ENCODE peak calls at places on chromosomes 5 and 9, in nine cellular contexts. One of them, this sample, is unnamed.

GRCh38 chr9:28052104-28052503 is 478.8 kb upstream of the C9orf72 start:
- DNase-seq in nucleus accumbens: no peak
- DNase-seq in iris pigment epithelial cell: no peak
- DNase-seq in CD8-positive, alpha-beta T cell: no peak
- DNase-seq in mucosa of descending colon: no peak
- DNase-seq in T47D: no peak
- DNase-seq in globus pallidus: no peak
- DNase-seq in naive thymus-derived CD4-positive, alpha-beta T cell: no peak
- DNase-seq in upper lobe of right lung: no peak
- DNase-seq in this sample: no peak

GRCh38 chr9:133210202-133210532 is 1.1 kb upstream of the OBP2B start:
- DNase-seq in nucleus accumbens: no peak
- DNase-seq in iris pigment epithelial cell: no peak
- DNase-seq in CD8-positive, alpha-beta T cell: no peak
- DNase-seq in mucosa of descending colon: no peak
- DNase-seq in T47D: no peak
- DNase-seq in globus pallidus: no peak
- DNase-seq in naive thymus-derived CD4-positive, alpha-beta T cell: no peak
- DNase-seq in upper lobe of right lung: peak
- DNase-seq in this sample: no peak

GRCh38 chr5:34499001-34499734 is 157.0 kb upstream of the RAI14 start:
- DNase-seq in nucleus accumbens: no peak
- DNase-seq in iris pigment epithelial cell: peak
- DNase-seq in CD8-positive, alpha-beta T cell: no peak
- DNase-seq in mucosa of descending colon: no peak
- DNase-seq in T47D: no peak
- DNase-seq in globus pallidus: no peak
- DNase-seq in naive thymus-derived CD4-positive, alpha-beta T cell: no peak
- DNase-seq in upper lobe of right lung: no peak
- DNase-seq in this sample: peak

GRCh38 chr9:79165006-79165405 is 406.8 kb upstream of the TLE4 start:
- DNase-seq in nucleus accumbens: no peak
- DNase-seq in iris pigment epithelial cell: peak
- DNase-seq in CD8-positive, alpha-beta T cell: no peak
- DNase-seq in mucosa of descending colon: no peak
- DNase-seq in T47D: no peak
- DNase-seq in globus pallidus: no peak
- DNase-seq in naive thymus-derived CD4-positive, alpha-beta T cell: no peak
- DNase-seq in upper lobe of right lung: no peak
- DNase-seq in this sample: no peak

GRCh38 chr9:105293408-105293807 is 49.0 kb downstream of the SLC44A1 start:
- DNase-seq in nucleus accumbens: no peak
- DNase-seq in iris pigment epithelial cell: no peak
- DNase-seq in CD8-positive, alpha-beta T cell: no peak
- DNase-seq in mucosa of descending colon: no peak
- DNase-seq in T47D: no peak
- DNase-seq in globus pallidus: no peak
- DNase-seq in naive thymus-derived CD4-positive, alpha-beta T cell: no peak
- DNase-seq in upper lobe of right lung: no peak
- DNase-seq in this sample: no peak

GRCh38 chr9:36290996-36291395 is 32.7 kb upstream of the GNE start:
- DNase-seq in nucleus accumbens: no peak
- DNase-seq in iris pigment epithelial cell: no peak
- DNase-seq in CD8-positive, alpha-beta T cell: no peak
- DNase-seq in mucosa of descending colon: no peak
- DNase-seq in T47D: no peak
- DNase-seq in globus pallidus: no peak
- DNase-seq in naive thymus-derived CD4-positive, alpha-beta T cell: no peak
- DNase-seq in upper lobe of right lung: no peak
- DNase-seq in this sample: no peak

GRCh38 chr5:67089200-67089725 is 107.3 kb downstream of the CD180 start:
- DNase-seq in nucleus accumbens: no peak
- DNase-seq in iris pigment epithelial cell: peak
- DNase-seq in CD8-positive, alpha-beta T cell: no peak
- DNase-seq in mucosa of descending colon: no peak
- DNase-seq in T47D: no peak
- DNase-seq in globus pallidus: no peak
- DNase-seq in naive thymus-derived CD4-positive, alpha-beta T cell: no peak
- DNase-seq in upper lobe of right lung: no peak
- DNase-seq in this sample: no peak

GRCh38 chr9:93994132-93994531 is 39.0 kb upstream of the BARX1 start:
- DNase-seq in nucleus accumbens: no peak
- DNase-seq in iris pigment epithelial cell: no peak
- DNase-seq in CD8-positive, alpha-beta T cell: no peak
- DNase-seq in mucosa of descending colon: no peak
- DNase-seq in T47D: no peak
- DNase-seq in globus pallidus: no peak
- DNase-seq in naive thymus-derived CD4-positive, alpha-beta T cell: no peak
- DNase-seq in upper lobe of right lung: no peak
- DNase-seq in this sample: no peak

GRCh38 chr5:53091304-53091703 is 18.3 kb downstream of the MOCS2 start:
- DNase-seq in nucleus accumbens: no peak
- DNase-seq in iris pigment epithelial cell: peak
- DNase-seq in CD8-positive, alpha-beta T cell: no peak
- DNase-seq in mucosa of descending colon: no peak
- DNase-seq in T47D: no peak
- DNase-seq in globus pallidus: no peak
- DNase-seq in naive thymus-derived CD4-positive, alpha-beta T cell: no peak
- DNase-seq in upper lobe of right lung: no peak
- DNase-seq in this sample: no peak

GRCh38 chr9:133876836-133877235 is 115.3 kb downstream of the VAV2 start:
- DNase-seq in nucleus accumbens: no peak
- DNase-seq in iris pigment epithelial cell: no peak
- DNase-seq in CD8-positive, alpha-beta T cell: no peak
- DNase-seq in mucosa of descending colon: no peak
- DNase-seq in T47D: no peak
- DNase-seq in globus pallidus: no peak
- DNase-seq in naive thymus-derived CD4-positive, alpha-beta T cell: no peak
- DNase-seq in upper lobe of right lung: no peak
- DNase-seq in this sample: no peak

GRCh38 chr5:168219515-168220410 is 71.7 kb upstream of the WWC1 start:
- DNase-seq in nucleus accumbens: peak
- DNase-seq in iris pigment epithelial cell: peak
- DNase-seq in CD8-positive, alpha-beta T cell: no peak
- DNase-seq in mucosa of descending colon: no peak
- DNase-seq in T47D: peak
- DNase-seq in globus pallidus: peak
- DNase-seq in naive thymus-derived CD4-positive, alpha-beta T cell: peak
- DNase-seq in upper lobe of right lung: no peak
- DNase-seq in this sample: peak

GRCh38 chr9:36791204-36791948 is 218.7 kb downstream of the MELK start:
- DNase-seq in nucleus accumbens: no peak
- DNase-seq in iris pigment epithelial cell: no peak
- DNase-seq in CD8-positive, alpha-beta T cell: no peak
- DNase-seq in mucosa of descending colon: no peak
- DNase-seq in T47D: no peak
- DNase-seq in globus pallidus: no peak
- DNase-seq in naive thymus-derived CD4-positive, alpha-beta T cell: no peak
- DNase-seq in upper lobe of right lung: no peak
- DNase-seq in this sample: no peak

GRCh38 chr5:174503461-174504265 is 220.7 kb upstream of the MSX2 start:
- DNase-seq in nucleus accumbens: peak
- DNase-seq in iris pigment epithelial cell: peak
- DNase-seq in CD8-positive, alpha-beta T cell: no peak
- DNase-seq in mucosa of descending colon: peak
- DNase-seq in T47D: no peak
- DNase-seq in globus pallidus: peak
- DNase-seq in naive thymus-derived CD4-positive, alpha-beta T cell: no peak
- DNase-seq in upper lobe of right lung: no peak
- DNase-seq in this sample: no peak

GRCh38 chr9:4393806-4394523 is 94.1 kb upstream of the GLIS3 start:
- DNase-seq in nucleus accumbens: no peak
- DNase-seq in iris pigment epithelial cell: no peak
- DNase-seq in CD8-positive, alpha-beta T cell: no peak
- DNase-seq in mucosa of descending colon: no peak
- DNase-seq in T47D: no peak
- DNase-seq in globus pallidus: no peak
- DNase-seq in naive thymus-derived CD4-positive, alpha-beta T cell: no peak
- DNase-seq in upper lobe of right lung: no peak
- DNase-seq in this sample: no peak

GRCh38 chr5:101012880-101013279 is 109.8 kb upstream of the ST8SIA4 start:
- DNase-seq in nucleus accumbens: no peak
- DNase-seq in iris pigment epithelial cell: no peak
- DNase-seq in CD8-positive, alpha-beta T cell: no peak
- DNase-seq in mucosa of descending colon: no peak
- DNase-seq in T47D: no peak
- DNase-seq in globus pallidus: no peak
- DNase-seq in naive thymus-derived CD4-positive, alpha-beta T cell: peak
- DNase-seq in upper lobe of right lung: no peak
- DNase-seq in this sample: no peak

GRCh38 chr5:173175523-173175922 is 31.2 kb downstream of the BNIP1 start:
- DNase-seq in nucleus accumbens: no peak
- DNase-seq in iris pigment epithelial cell: no peak
- DNase-seq in CD8-positive, alpha-beta T cell: no peak
- DNase-seq in mucosa of descending colon: no peak
- DNase-seq in T47D: no peak
- DNase-seq in globus pallidus: no peak
- DNase-seq in naive thymus-derived CD4-positive, alpha-beta T cell: no peak
- DNase-seq in upper lobe of right lung: no peak
- DNase-seq in this sample: no peak

GRCh38 chr5:177994063-177994462 is 2.0 kb downstream of the PROP1 start:
- DNase-seq in nucleus accumbens: no peak
- DNase-seq in iris pigment epithelial cell: no peak
- DNase-seq in CD8-positive, alpha-beta T cell: no peak
- DNase-seq in mucosa of descending colon: no peak
- DNase-seq in T47D: no peak
- DNase-seq in globus pallidus: no peak
- DNase-seq in naive thymus-derived CD4-positive, alpha-beta T cell: no peak
- DNase-seq in upper lobe of right lung: no peak
- DNase-seq in this sample: no peak

GRCh38 chr5:110414360-110414759 is 312.1 kb downstream of the TMEM232 start:
- DNase-seq in nucleus accumbens: no peak
- DNase-seq in iris pigment epithelial cell: peak
- DNase-seq in CD8-positive, alpha-beta T cell: no peak
- DNase-seq in mucosa of descending colon: no peak
- DNase-seq in T47D: peak
- DNase-seq in globus pallidus: peak
- DNase-seq in naive thymus-derived CD4-positive, alpha-beta T cell: peak
- DNase-seq in upper lobe of right lung: no peak
- DNase-seq in this sample: no peak

GRCh38 chr5:154642499-154643245 is 112.5 kb upstream of the LARP1 start:
- DNase-seq in nucleus accumbens: no peak
- DNase-seq in iris pigment epithelial cell: peak
- DNase-seq in CD8-positive, alpha-beta T cell: no peak
- DNase-seq in mucosa of descending colon: no peak
- DNase-seq in T47D: peak
- DNase-seq in globus pallidus: no peak
- DNase-seq in naive thymus-derived CD4-positive, alpha-beta T cell: no peak
- DNase-seq in upper lobe of right lung: no peak
- DNase-seq in this sample: no peak

GRCh38 chr5:126348855-126349635 is 74.2 kb upstream of the GRAMD2B start:
- DNase-seq in nucleus accumbens: no peak
- DNase-seq in iris pigment epithelial cell: peak
- DNase-seq in CD8-positive, alpha-beta T cell: no peak
- DNase-seq in mucosa of descending colon: no peak
- DNase-seq in T47D: no peak
- DNase-seq in globus pallidus: no peak
- DNase-seq in naive thymus-derived CD4-positive, alpha-beta T cell: no peak
- DNase-seq in upper lobe of right lung: no peak
- DNase-seq in this sample: no peak

GRCh38 chr5:87185838-87186237 is 81.8 kb upstream of the RASA1 start:
- DNase-seq in nucleus accumbens: no peak
- DNase-seq in iris pigment epithelial cell: no peak
- DNase-seq in CD8-positive, alpha-beta T cell: no peak
- DNase-seq in mucosa of descending colon: no peak
- DNase-seq in T47D: no peak
- DNase-seq in globus pallidus: no peak
- DNase-seq in naive thymus-derived CD4-positive, alpha-beta T cell: no peak
- DNase-seq in upper lobe of right lung: no peak
- DNase-seq in this sample: no peak

GRCh38 chr9:82410306-82410705 is 421.7 kb downstream of the SPATA31D1 start:
- DNase-seq in nucleus accumbens: no peak
- DNase-seq in iris pigment epithelial cell: peak
- DNase-seq in CD8-positive, alpha-beta T cell: no peak
- DNase-seq in mucosa of descending colon: no peak
- DNase-seq in T47D: no peak
- DNase-seq in globus pallidus: no peak
- DNase-seq in naive thymus-derived CD4-positive, alpha-beta T cell: no peak
- DNase-seq in upper lobe of right lung: no peak
- DNase-seq in this sample: no peak

GRCh38 chr9:135887585-135888050 is 19.7 kb downstream of the CAMSAP1 start:
- DNase-seq in nucleus accumbens: no peak
- DNase-seq in iris pigment epithelial cell: no peak
- DNase-seq in CD8-positive, alpha-beta T cell: peak
- DNase-seq in mucosa of descending colon: no peak
- DNase-seq in T47D: no peak
- DNase-seq in globus pallidus: no peak
- DNase-seq in naive thymus-derived CD4-positive, alpha-beta T cell: peak
- DNase-seq in upper lobe of right lung: no peak
- DNase-seq in this sample: no peak

GRCh38 chr5:113059232-113059805 is 82.7 kb downstream of the DCP2 start:
- DNase-seq in nucleus accumbens: no peak
- DNase-seq in iris pigment epithelial cell: no peak
- DNase-seq in CD8-positive, alpha-beta T cell: no peak
- DNase-seq in mucosa of descending colon: no peak
- DNase-seq in T47D: no peak
- DNase-seq in globus pallidus: no peak
- DNase-seq in naive thymus-derived CD4-positive, alpha-beta T cell: no peak
- DNase-seq in upper lobe of right lung: no peak
- DNase-seq in this sample: no peak

GRCh38 chr9:5425006-5425628 is 12.6 kb downstream of the PLGRKT start:
- DNase-seq in nucleus accumbens: no peak
- DNase-seq in iris pigment epithelial cell: peak
- DNase-seq in CD8-positive, alpha-beta T cell: no peak
- DNase-seq in mucosa of descending colon: no peak
- DNase-seq in T47D: no peak
- DNase-seq in globus pallidus: no peak
- DNase-seq in naive thymus-derived CD4-positive, alpha-beta T cell: peak
- DNase-seq in upper lobe of right lung: no peak
- DNase-seq in this sample: peak

GRCh38 chr9:79053613-79054012 is 518.2 kb upstream of the TLE4 start:
- DNase-seq in nucleus accumbens: no peak
- DNase-seq in iris pigment epithelial cell: peak
- DNase-seq in CD8-positive, alpha-beta T cell: no peak
- DNase-seq in mucosa of descending colon: no peak
- DNase-seq in T47D: no peak
- DNase-seq in globus pallidus: no peak
- DNase-seq in naive thymus-derived CD4-positive, alpha-beta T cell: no peak
- DNase-seq in upper lobe of right lung: no peak
- DNase-seq in this sample: peak

GRCh38 chr5:139148306-139148705 is 49.9 kb downstream of the SIL1 start:
- DNase-seq in nucleus accumbens: no peak
- DNase-seq in iris pigment epithelial cell: no peak
- DNase-seq in CD8-positive, alpha-beta T cell: no peak
- DNase-seq in mucosa of descending colon: no peak
- DNase-seq in T47D: peak
- DNase-seq in globus pallidus: no peak
- DNase-seq in naive thymus-derived CD4-positive, alpha-beta T cell: no peak
- DNase-seq in upper lobe of right lung: no peak
- DNase-seq in this sample: no peak

GRCh38 chr9:27227192-27227591 is 69.8 kb downstream of the EQTN start:
- DNase-seq in nucleus accumbens: no peak
- DNase-seq in iris pigment epithelial cell: peak
- DNase-seq in CD8-positive, alpha-beta T cell: no peak
- DNase-seq in mucosa of descending colon: no peak
- DNase-seq in T47D: no peak
- DNase-seq in globus pallidus: no peak
- DNase-seq in naive thymus-derived CD4-positive, alpha-beta T cell: no peak
- DNase-seq in upper lobe of right lung: no peak
- DNase-seq in this sample: no peak

GRCh38 chr5:132776077-132776931 is 735 bp downstream of the SEPTIN8 start:
- DNase-seq in nucleus accumbens: peak
- DNase-seq in iris pigment epithelial cell: peak
- DNase-seq in CD8-positive, alpha-beta T cell: no peak
- DNase-seq in mucosa of descending colon: no peak
- DNase-seq in T47D: no peak
- DNase-seq in globus pallidus: peak
- DNase-seq in naive thymus-derived CD4-positive, alpha-beta T cell: no peak
- DNase-seq in upper lobe of right lung: no peak
- DNase-seq in this sample: no peak

GRCh38 chr5:83802686-83803085 is 82.0 kb upstream of the HAPLN1 start:
- DNase-seq in nucleus accumbens: no peak
- DNase-seq in iris pigment epithelial cell: peak
- DNase-seq in CD8-positive, alpha-beta T cell: no peak
- DNase-seq in mucosa of descending colon: no peak
- DNase-seq in T47D: no peak
- DNase-seq in globus pallidus: no peak
- DNase-seq in naive thymus-derived CD4-positive, alpha-beta T cell: no peak
- DNase-seq in upper lobe of right lung: no peak
- DNase-seq in this sample: no peak

GRCh38 chr9:71446081-71446480 is 322.2 kb downstream of the CEMIP2 start:
- DNase-seq in nucleus accumbens: no peak
- DNase-seq in iris pigment epithelial cell: no peak
- DNase-seq in CD8-positive, alpha-beta T cell: no peak
- DNase-seq in mucosa of descending colon: no peak
- DNase-seq in T47D: no peak
- DNase-seq in globus pallidus: no peak
- DNase-seq in naive thymus-derived CD4-positive, alpha-beta T cell: no peak
- DNase-seq in upper lobe of right lung: no peak
- DNase-seq in this sample: no peak

This sample was measured in KG1.